ENCODE peak calls at places on chromosomes 3 and 15, in ten cellular contexts. G is endothelial cell; T is activated T-helper 1 cell treated with anti-CD3 and anti-CD28 coated beads, Interleukin-12 subunit alpha, Interleukin-12 subunit beta, Interleukin-2, Interleukin-4 antibody, amounts not matched to agents 30 ng/mL and 10 ng/mL and 1 ng/mL, durations not matched to agents 14 hours and 24 hours and 36 hours; I is HFFc6; X is cardiac septum; L is anterior cingulate cortex; Z is stimulated activated CD4-positive, alpha-beta T cell treated with anti-CD3 and anti-CD28 coated beads, Interleukin-12 subunit alpha, Interleukin-12 subunit beta, amount 100 ng/mL, for 48 hours; H is NCI-H2081; S is tibial nerve; C is CD4-positive, alpha-beta T cell. M is an unnamed sample.

GRCh38 chr15:31442203-31443090 is 115.8 kb downstream of the KLF13 start:
- DNase-seq in G (no peak), T (no peak), I (peak), X (no peak), L (no peak), Z (no peak), H (no peak), S (no peak), C (no peak), M (no peak)

GRCh38 chr3:126683506-126683905 is 20.5 kb upstream of the CHCHD6 start:
- DNase-seq in G (no peak), T (no peak), I (no peak), X (no peak), L (no peak), Z (no peak), H (peak), S (no peak), C (no peak), M (peak)

GRCh38 chr3:40333416-40333815 is 23.9 kb downstream of the EIF1B start:
- DNase-seq in G (no peak), T (no peak), I (no peak), X (no peak), L (no peak), Z (no peak), H (no peak), S (no peak), C (no peak), M (no peak)

GRCh38 chr15:41043276-41043675 is 72.8 kb downstream of the INO80 start:
- DNase-seq in G (no peak), T (no peak), I (peak), X (no peak), L (no peak), Z (no peak), H (no peak), S (no peak), C (no peak), M (no peak)

GRCh38 chr3:183449791-183450190 is 21.4 kb upstream of the MCF2L2 start:
- DNase-seq in G (no peak), T (no peak), I (no peak), X (no peak), L (no peak), Z (no peak), H (no peak), S (no peak), C (no peak), M (no peak)

GRCh38 chr3:52784021-52784621 is 6.7 kb downstream of the ITIH1 start:
- DNase-seq in G (no peak), T (no peak), I (no peak), X (peak), L (no peak), Z (no peak), H (no peak), S (no peak), C (no peak), M (peak)

GRCh38 chr3:12941495-12942023 is 100.2 kb upstream of the RPL32 start:
- DNase-seq in G (no peak), T (no peak), I (no peak), X (no peak), L (no peak), Z (no peak), H (no peak), S (no peak), C (no peak), M (no peak)

GRCh38 chr3:10378246-10378645 is 57.3 kb upstream of the SEC13 start:
- DNase-seq in G (no peak), T (no peak), I (no peak), X (no peak), L (no peak), Z (no peak), H (no peak), S (no peak), C (no peak), M (peak)

GRCh38 chr3:27720899-27721716 is 1.0 kb downstream of the EOMES start:
- DNase-seq in G (no peak), T (no peak), I (no peak), X (no peak), L (no peak), Z (no peak), H (no peak), S (no peak), C (no peak), M (peak)

GRCh38 chr3:170448530-170449110 is 30.0 kb downstream of the CLDN11 start:
- DNase-seq in G (no peak), T (no peak), I (no peak), X (no peak), L (no peak), Z (no peak), H (no peak), S (no peak), C (no peak), M (no peak)

GRCh38 chr15:95169701-95170459 is 938.5 kb downstream of the MCTP2 start:
- DNase-seq in G (no peak), T (no peak), I (peak), X (no peak), L (no peak), Z (no peak), H (no peak), S (peak), C (no peak), M (no peak)